ENCODE peak calls at places on chromosomes 13 and 19, in four cellular contexts. O is suprapubic skin, N is Panc1, X is choroid plexus epithelial cell. M is an unnamed sample.

GRCh38 chr19:56566904-56567273 is 379 bp upstream of the ZNF470 start:
- DNase-seq in N (no peak), O (peak; percentile 66), X (peak; percentile 34), M (no peak)

GRCh38 chr13:32734511-32734910 is 148.3 kb downstream of the PDS5B start:
- DNase-seq in X (peak; percentile 73), N (no peak), O (no peak), M (peak; percentile 52)

GRCh38 chr13:35966024-35966423 is 165.2 kb downstream of the DCLK1 start:
- DNase-seq in O (no peak), N (no peak), X (no peak), M (peak; percentile 78)

GRCh38 chr13:26971990-26972888 is 199.4 kb downstream of the USP12 start:
- DNase-seq in N (no peak), O (no peak), X (peak; percentile 37), M (no peak)

GRCh38 chr13:101346942-101347728 is 69.2 kb downstream of the NALCN start:
- DNase-seq in X (peak; percentile 52), N (no peak), O (no peak), M (peak; percentile 61)

GRCh38 chr19:29658221-29658991 is 6.9 kb upstream of the PLEKHF1 start:
- DNase-seq in X (no peak), N (no peak), O (no peak), M (no peak)

GRCh38 chr13:27442071-27442647 is 8.2 kb downstream of the MTIF3 start:
- DNase-seq in O (no peak), X (no peak), N (no peak), M (no peak)

GRCh38 chr13:114012921-114013320 is 39.0 kb upstream of the C13orf46 start:
- DNase-seq in O (no peak), X (no peak), N (no peak), M (no peak)

GRCh38 chr13:94667190-94667589 is 45.2 kb downstream of the SOX21 start:
- DNase-seq in O (no peak), N (no peak), X (no peak), M (no peak)

GRCh38 chr19:30170495-30171137 is 201.6 kb upstream of the ZNF536 start:
- DNase-seq in N (no peak), O (no peak), X (no peak), M (no peak)

GRCh38 chr19:13004273-13004672 is 9.0 kb downstream of the NFIX start:
- DNase-seq in N (no peak), O (peak; percentile 74), X (no peak), M (no peak)

GRCh38 chr13:86581711-86582110 is 782.5 kb upstream of the SLITRK6 start:
- DNase-seq in X (peak; percentile 60), O (no peak), N (no peak), M (no peak)

GRCh38 chr13:110245421-110245899 is 61.5 kb downstream of the COL4A1 start:
- DNase-seq in X (no peak), N (no peak), O (no peak), M (peak; percentile 75)

GRCh38 chr13:113474179-113474578 is 16.3 kb downstream of the DCUN1D2 start:
- DNase-seq in N (no peak), O (no peak), X (peak; percentile 94), M (peak; percentile 86)

GRCh38 chr19:32828139-32828538 is 41.4 kb downstream of the SLC7A9 start:
- DNase-seq in N (no peak), O (no peak), X (no peak), M (no peak)

GRCh38 chr19:32865326-32865725 is 4.2 kb downstream of the SLC7A9 start:
- DNase-seq in X (no peak), O (no peak), N (no peak), M (no peak)

GRCh38 chr13:26557393-26558073 is at the start of gene WASF3:
- DNase-seq in O (peak; percentile 95), N (peak; percentile 12), X (peak; percentile 95), M (peak; percentile 93)

GRCh38 chr13:77422724-77423123 is 95.8 kb upstream of the MYCBP2 start:
- DNase-seq in N (no peak), O (no peak), X (no peak), M (no peak)

GRCh38 chr19:21604941-21605548 is 99.6 kb downstream of the ZNF429 start:
- DNase-seq in O (no peak), N (no peak), X (no peak), M (no peak)

GRCh38 chr19:49499030-49499670 is 2.9 kb downstream of the RPS11 start:
- DNase-seq in X (no peak), N (no peak), O (no peak), M (no peak)

GRCh38 chr13:77359171-77359570 is 32.3 kb upstream of the MYCBP2 start:
- DNase-seq in O (no peak), X (no peak), N (no peak), M (peak; percentile 23)

GRCh38 chr19:7400815-7401214 is 52.1 kb downstream of the ARHGEF18 start:
- DNase-seq in N (no peak), X (no peak), O (no peak), M (no peak)

GRCh38 chr13:71021810-71022422 is 845.1 kb downstream of the DACH1 start:
- DNase-seq in O (no peak), X (no peak), N (no peak), M (no peak)

DNA sequence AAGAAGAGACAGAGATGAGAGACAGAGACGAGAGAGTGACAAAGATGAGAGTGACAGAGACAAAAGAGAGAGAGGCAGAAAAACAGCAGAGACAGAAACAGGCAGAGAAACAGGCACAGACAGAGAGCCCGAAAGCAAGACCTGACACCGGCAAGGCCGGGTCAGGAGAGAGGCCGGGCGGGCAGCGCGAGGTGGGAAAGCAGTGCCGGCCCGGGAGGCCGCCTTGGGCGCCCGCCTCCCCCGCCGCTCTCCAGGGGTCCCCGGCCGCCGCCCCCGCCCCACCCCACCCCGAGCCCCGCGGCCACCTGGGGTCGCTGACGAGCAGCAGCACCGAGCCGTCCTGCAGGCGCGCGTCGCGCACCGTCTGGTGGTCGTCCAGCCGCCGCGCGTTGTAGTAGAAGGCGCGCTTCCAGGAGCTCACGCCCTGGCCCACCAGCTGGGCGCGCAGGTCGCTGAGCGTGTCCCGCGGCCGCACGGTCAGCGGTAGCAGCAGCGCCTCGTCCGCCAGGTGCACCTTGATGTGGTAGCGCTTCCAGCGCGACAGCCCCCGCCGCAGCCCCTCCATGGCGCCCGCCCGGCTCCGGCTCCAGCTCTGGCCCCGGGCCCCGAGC is at the start of gene TINCR:
- DNase-seq in N (no peak), O (no peak), X (no peak), M (no peak)
- H3K4me3 ChIP-seq in N (peak within 1 kb of the TSS; percentile 29), O (peak within 1 kb of the TSS; percentile 60), X (no peak within 1 kb of the TSS), M (no peak within 1 kb of the TSS)

GRCh38 chr19:862529-863304 is 3.3 kb downstream of the CFD start:
- DNase-seq in N (no peak), O (no peak), X (peak; percentile 54), M (no peak)
- H3K4me3 ChIP-seq in N (no peak overlapping the region), O (peak overlapping the region; percentile 26), X (no peak overlapping the region), M (no peak overlapping the region)

GRCh38 chr19:28493881-28494280 is 719.1 kb downstream of the UQCRFS1 start:
- DNase-seq in O (no peak), X (no peak), N (no peak), M (no peak)

GRCh38 chr19:28495046-28495445 is 717.9 kb downstream of the UQCRFS1 start:
- DNase-seq in X (peak; percentile 46), O (no peak), N (no peak), M (no peak)

GRCh38 chr19:28492616-28493015 is 720.3 kb downstream of the UQCRFS1 start:
- DNase-seq in N (no peak), X (no peak), O (no peak), M (no peak)

GRCh38 chr19:28494466-28494865 is 718.5 kb downstream of the UQCRFS1 start:
- DNase-seq in N (no peak), X (no peak), O (no peak), M (no peak)

GRCh38 chr19:28492201-28492600 is 720.8 kb downstream of the UQCRFS1 start:
- DNase-seq in X (no peak), N (no peak), O (no peak), M (no peak)
- H3K4me3 ChIP-seq in X (no peak overlapping the region), N (no peak overlapping the region), O (no peak overlapping the region), M (no peak overlapping the region)

GRCh38 chr13:98301721-98302120 is 124.7 kb upstream of the RNF113B start:
- DNase-seq in O (no peak), N (no peak), X (peak; percentile 22), M (peak; percentile 56)
- H3K4me3 ChIP-seq in O (no peak overlapping the region), N (no peak overlapping the region), X (no peak overlapping the region), M (no peak overlapping the region)

DNA sequence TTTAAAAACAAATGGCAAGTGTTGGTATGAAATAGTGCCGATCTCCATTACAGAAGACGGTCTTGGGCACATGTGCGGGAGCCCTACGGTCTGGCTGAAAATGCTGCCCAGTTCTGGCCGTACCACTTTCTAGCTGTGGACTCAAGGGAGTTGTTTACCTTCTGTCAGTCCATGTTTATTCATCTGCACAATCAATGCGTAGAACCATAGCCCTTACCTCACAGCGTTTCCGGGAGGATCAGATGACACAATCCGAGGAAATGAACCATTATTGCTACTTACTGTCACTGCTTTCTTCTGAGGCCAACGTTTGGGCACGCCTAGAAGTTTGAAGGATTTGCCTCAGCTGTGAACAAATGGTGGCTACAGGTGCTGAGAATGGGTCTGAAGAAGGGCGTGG is 31.2 kb downstream of the GADD45B start:
- DNase-seq in O (no peak), N (peak; percentile 77), X (peak; percentile 67), M (peak; percentile 58)
- H3K4me3 ChIP-seq in O (no peak overlapping the region), N (no peak overlapping the region), X (peak overlapping the region; percentile 24), M (no peak overlapping the region)

GRCh38 chr19:52307275-52307674 is 10.3 kb downstream of the ZNF480 start:
- DNase-seq in N (no peak), O (no peak), X (peak; percentile 36), M (peak; percentile 12)
- H3K4me3 ChIP-seq in N (no peak overlapping the region), O (no peak overlapping the region), X (no peak overlapping the region), M (no peak overlapping the region)

GRCh38 chr19:37304884-37305255 is 66.0 kb upstream of the ZNF527 start:
- DNase-seq in O (no peak), X (no peak), N (no peak), M (no peak)

GRCh38 chr19:37306383-37306963 is 64.4 kb upstream of the ZNF527 start:
- DNase-seq in X (no peak), N (no peak), O (no peak), M (no peak)

GRCh38 chr19:37309834-37310575 is 60.9 kb upstream of the ZNF527 start:
- DNase-seq in X (no peak), N (no peak), O (no peak), M (no peak)

GRCh38 chr19:37303591-37304171 is 67.2 kb upstream of the ZNF527 start:
- DNase-seq in O (no peak), N (no peak), X (no peak), M (no peak)

GRCh38 chr19:37304190-37304883 is 66.6 kb upstream of the ZNF527 start:
- DNase-seq in N (no peak), X (no peak), O (no peak), M (no peak)
- H3K4me3 ChIP-seq in N (no peak overlapping the region), X (peak overlapping the region; percentile 43), O (peak overlapping the region; percentile 36), M (peak overlapping the region; percentile 51)